ENCODE peak calls at places on chromosomes 12 and 14, in nine cellular contexts. One of them, this sample, is unnamed.
A peak's percentile ranks its signal among the peaks of the same experiment; 100 is the strongest.

GRCh38 chr14:101509730-101510371 is 51.4 kb upstream of the DIO3 start:
- DNase-seq in CD4-positive, CD25-positive, alpha-beta regulatory T cell: no peak
- DNase-seq in PC-3: no peak
- DNase-seq in naive thymus-derived CD4-positive, alpha-beta T cell: no peak
- DNase-seq in colonic mucosa: no peak
- DNase-seq in breast epithelium: no peak
- DNase-seq in cardiac fibroblast: no peak
- DNase-seq in endothelial cell of umbilical vein: no peak
- DNase-seq in body of pancreas: no peak
- DNase-seq in this sample: no peak

GRCh38 chr14:105146181-105146975 is 22.2 kb downstream of the JAG2 start:
- DNase-seq in CD4-positive, CD25-positive, alpha-beta regulatory T cell: no peak
- DNase-seq in PC-3: no peak
- DNase-seq in naive thymus-derived CD4-positive, alpha-beta T cell: peak; percentile 4
- DNase-seq in colonic mucosa: no peak
- DNase-seq in breast epithelium: no peak
- DNase-seq in cardiac fibroblast: no peak
- DNase-seq in endothelial cell of umbilical vein: no peak
- DNase-seq in body of pancreas: peak; percentile 9
- DNase-seq in this sample: no peak

GRCh38 chr12:57226588-57227314 is 2.8 kb upstream of the SHMT2 start:
- DNase-seq in CD4-positive, CD25-positive, alpha-beta regulatory T cell: no peak
- DNase-seq in PC-3: no peak
- DNase-seq in naive thymus-derived CD4-positive, alpha-beta T cell: no peak
- DNase-seq in colonic mucosa: no peak
- DNase-seq in breast epithelium: no peak
- DNase-seq in cardiac fibroblast: no peak
- DNase-seq in endothelial cell of umbilical vein: no peak
- DNase-seq in body of pancreas: no peak
- DNase-seq in this sample: no peak

GRCh38 chr12:110750784-110751461 is 8.2 kb upstream of the PPP1CC start:
- DNase-seq in CD4-positive, CD25-positive, alpha-beta regulatory T cell: no peak
- DNase-seq in PC-3: no peak
- DNase-seq in naive thymus-derived CD4-positive, alpha-beta T cell: no peak
- DNase-seq in colonic mucosa: no peak
- DNase-seq in breast epithelium: no peak
- DNase-seq in cardiac fibroblast: no peak
- DNase-seq in endothelial cell of umbilical vein: no peak
- DNase-seq in body of pancreas: no peak
- DNase-seq in this sample: no peak

GRCh38 chr12:57451233-57451778 is 3.8 kb upstream of the INHBE start:
- DNase-seq in CD4-positive, CD25-positive, alpha-beta regulatory T cell: no peak
- DNase-seq in PC-3: no peak
- DNase-seq in naive thymus-derived CD4-positive, alpha-beta T cell: no peak
- DNase-seq in colonic mucosa: no peak
- DNase-seq in breast epithelium: no peak
- DNase-seq in cardiac fibroblast: no peak
- DNase-seq in endothelial cell of umbilical vein: no peak
- DNase-seq in body of pancreas: peak; percentile 37
- DNase-seq in this sample: no peak

GRCh38 chr14:69226736-69227135 is 33.2 kb upstream of the GALNT16 start:
- DNase-seq in CD4-positive, CD25-positive, alpha-beta regulatory T cell: no peak
- DNase-seq in PC-3: no peak
- DNase-seq in naive thymus-derived CD4-positive, alpha-beta T cell: no peak
- DNase-seq in colonic mucosa: no peak
- DNase-seq in breast epithelium: no peak
- DNase-seq in cardiac fibroblast: peak; percentile 16
- DNase-seq in endothelial cell of umbilical vein: no peak
- DNase-seq in body of pancreas: no peak
- DNase-seq in this sample: no peak

GRCh38 chr12:49963976-49964815 is 2.5 kb downstream of the AQP5 start:
- DNase-seq in CD4-positive, CD25-positive, alpha-beta regulatory T cell: no peak
- DNase-seq in PC-3: no peak
- DNase-seq in naive thymus-derived CD4-positive, alpha-beta T cell: no peak
- DNase-seq in colonic mucosa: no peak
- DNase-seq in breast epithelium: no peak
- DNase-seq in cardiac fibroblast: no peak
- DNase-seq in endothelial cell of umbilical vein: no peak
- DNase-seq in body of pancreas: no peak
- DNase-seq in this sample: no peak

GRCh38 chr12:47905313-47905730 is 528 bp upstream of the VDR start:
- DNase-seq in CD4-positive, CD25-positive, alpha-beta regulatory T cell: no peak
- DNase-seq in PC-3: peak; percentile 77
- DNase-seq in naive thymus-derived CD4-positive, alpha-beta T cell: no peak
- DNase-seq in colonic mucosa: peak; percentile 83
- DNase-seq in breast epithelium: peak; percentile 70
- DNase-seq in cardiac fibroblast: no peak
- DNase-seq in endothelial cell of umbilical vein: no peak
- DNase-seq in body of pancreas: peak; percentile 88
- DNase-seq in this sample: no peak

GRCh38 chr14:64209428-64210165 is 84.6 kb downstream of the ESR2 start:
- DNase-seq in CD4-positive, CD25-positive, alpha-beta regulatory T cell: no peak
- DNase-seq in PC-3: no peak
- DNase-seq in naive thymus-derived CD4-positive, alpha-beta T cell: no peak
- DNase-seq in colonic mucosa: peak; percentile 34
- DNase-seq in breast epithelium: no peak
- DNase-seq in cardiac fibroblast: peak; percentile 21
- DNase-seq in endothelial cell of umbilical vein: no peak
- DNase-seq in body of pancreas: no peak
- DNase-seq in this sample: no peak

DNA sequence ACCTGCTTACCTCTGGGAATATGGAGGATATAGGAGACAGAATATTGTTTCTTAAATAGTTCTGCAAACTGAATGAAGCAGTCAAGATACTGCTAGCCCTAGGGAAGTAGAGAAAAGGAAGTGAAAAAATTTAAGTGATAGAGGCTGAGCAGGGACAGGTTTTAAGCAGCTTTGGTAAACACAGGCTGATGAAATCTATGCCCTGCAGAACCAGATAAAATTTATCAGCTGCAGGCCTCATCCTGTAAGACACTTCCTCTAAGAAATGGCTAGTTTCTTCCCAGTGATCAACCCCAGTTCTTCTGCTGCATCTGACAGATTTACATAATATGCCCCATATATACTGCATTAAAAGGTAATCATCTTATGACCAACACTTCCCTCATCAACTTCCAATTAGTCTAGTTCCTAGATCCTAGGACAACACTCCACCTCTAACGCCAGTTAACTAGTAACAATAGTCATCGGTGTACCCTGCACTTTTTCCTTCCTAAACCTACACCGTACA is 1.3 kb upstream of the ESYT1 start:
- DNase-seq in CD4-positive, CD25-positive, alpha-beta regulatory T cell: peak; percentile 52
- DNase-seq in PC-3: no peak
- DNase-seq in naive thymus-derived CD4-positive, alpha-beta T cell: no peak
- DNase-seq in colonic mucosa: no peak
- DNase-seq in breast epithelium: no peak
- DNase-seq in cardiac fibroblast: no peak
- DNase-seq in endothelial cell of umbilical vein: peak; percentile 26
- DNase-seq in body of pancreas: no peak
- DNase-seq in this sample: no peak
- H3K4me3 ChIP-seq in CD4-positive, CD25-positive, alpha-beta regulatory T cell: peak overlapping the region; percentile 74
- H3K4me3 ChIP-seq in PC-3: peak overlapping the region; percentile 66
- H3K4me3 ChIP-seq in naive thymus-derived CD4-positive, alpha-beta T cell: no peak overlapping the region
- H3K4me3 ChIP-seq in colonic mucosa: no peak overlapping the region
- H3K4me3 ChIP-seq in breast epithelium: peak overlapping the region; percentile 4
- H3K4me3 ChIP-seq in cardiac fibroblast: no peak overlapping the region
- H3K4me3 ChIP-seq in endothelial cell of umbilical vein: no peak overlapping the region
- H3K4me3 ChIP-seq in body of pancreas: no peak overlapping the region
- H3K4me3 ChIP-seq in this sample: peak overlapping the region; percentile 49

GRCh38 chr12:6965714-6966113 is 4.8 kb downstream of the PHB2 start:
- DNase-seq in CD4-positive, CD25-positive, alpha-beta regulatory T cell: no peak
- DNase-seq in PC-3: no peak
- DNase-seq in naive thymus-derived CD4-positive, alpha-beta T cell: no peak
- DNase-seq in colonic mucosa: no peak
- DNase-seq in breast epithelium: no peak
- DNase-seq in cardiac fibroblast: no peak
- DNase-seq in endothelial cell of umbilical vein: no peak
- DNase-seq in body of pancreas: no peak
- DNase-seq in this sample: no peak

GRCh38 chr12:6970096-6970527 is 352 bp downstream of the PHB2 start:
- DNase-seq in CD4-positive, CD25-positive, alpha-beta regulatory T cell: no peak
- DNase-seq in PC-3: no peak
- DNase-seq in naive thymus-derived CD4-positive, alpha-beta T cell: no peak
- DNase-seq in colonic mucosa: no peak
- DNase-seq in breast epithelium: no peak
- DNase-seq in cardiac fibroblast: peak; percentile 14
- DNase-seq in endothelial cell of umbilical vein: no peak
- DNase-seq in body of pancreas: peak; percentile 52
- DNase-seq in this sample: no peak

GRCh38 chr12:6966351-6966750 is 4.1 kb downstream of the PHB2 start:
- DNase-seq in CD4-positive, CD25-positive, alpha-beta regulatory T cell: no peak
- DNase-seq in PC-3: no peak
- DNase-seq in naive thymus-derived CD4-positive, alpha-beta T cell: no peak
- DNase-seq in colonic mucosa: no peak
- DNase-seq in breast epithelium: no peak
- DNase-seq in cardiac fibroblast: no peak
- DNase-seq in endothelial cell of umbilical vein: no peak
- DNase-seq in body of pancreas: no peak
- DNase-seq in this sample: no peak

GRCh38 chr12:6967548-6968100 is 2.8 kb downstream of the PHB2 start:
- DNase-seq in CD4-positive, CD25-positive, alpha-beta regulatory T cell: no peak
- DNase-seq in PC-3: no peak
- DNase-seq in naive thymus-derived CD4-positive, alpha-beta T cell: no peak
- DNase-seq in colonic mucosa: no peak
- DNase-seq in breast epithelium: no peak
- DNase-seq in cardiac fibroblast: no peak
- DNase-seq in endothelial cell of umbilical vein: no peak
- DNase-seq in body of pancreas: no peak
- DNase-seq in this sample: no peak

DNA sequence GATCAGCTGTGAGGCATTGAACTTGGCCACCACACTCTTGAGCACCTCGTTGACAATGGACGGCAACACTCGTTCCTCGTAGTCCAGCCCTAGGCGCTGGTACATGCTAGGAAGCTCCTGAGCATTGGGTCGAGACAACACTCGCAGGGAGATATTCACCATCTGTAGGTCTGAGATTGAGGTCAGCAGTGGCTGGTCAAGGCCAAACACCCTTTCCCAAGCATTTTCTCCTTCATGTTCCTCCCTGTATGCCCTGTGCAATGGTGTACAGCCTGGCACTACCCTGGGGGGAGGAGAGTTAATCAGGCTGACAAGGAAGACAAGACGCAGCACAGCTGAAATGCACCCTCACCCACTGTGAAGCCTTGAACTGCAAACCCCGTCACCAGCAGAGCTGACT is 2.0 kb downstream of the PHB2 start:
- DNase-seq in CD4-positive, CD25-positive, alpha-beta regulatory T cell: no peak
- DNase-seq in PC-3: no peak
- DNase-seq in naive thymus-derived CD4-positive, alpha-beta T cell: no peak
- DNase-seq in colonic mucosa: no peak
- DNase-seq in breast epithelium: no peak
- DNase-seq in cardiac fibroblast: no peak
- DNase-seq in endothelial cell of umbilical vein: no peak
- DNase-seq in body of pancreas: no peak
- DNase-seq in this sample: no peak
- H3K4me3 ChIP-seq in CD4-positive, CD25-positive, alpha-beta regulatory T cell: peak overlapping the region; percentile 64
- H3K4me3 ChIP-seq in PC-3: peak overlapping the region; percentile 98
- H3K4me3 ChIP-seq in naive thymus-derived CD4-positive, alpha-beta T cell: no peak overlapping the region
- H3K4me3 ChIP-seq in colonic mucosa: no peak overlapping the region
- H3K4me3 ChIP-seq in breast epithelium: no peak overlapping the region
- H3K4me3 ChIP-seq in cardiac fibroblast: no peak overlapping the region
- H3K4me3 ChIP-seq in endothelial cell of umbilical vein: no peak overlapping the region
- H3K4me3 ChIP-seq in body of pancreas: no peak overlapping the region
- H3K4me3 ChIP-seq in this sample: no peak overlapping the region

DNA sequence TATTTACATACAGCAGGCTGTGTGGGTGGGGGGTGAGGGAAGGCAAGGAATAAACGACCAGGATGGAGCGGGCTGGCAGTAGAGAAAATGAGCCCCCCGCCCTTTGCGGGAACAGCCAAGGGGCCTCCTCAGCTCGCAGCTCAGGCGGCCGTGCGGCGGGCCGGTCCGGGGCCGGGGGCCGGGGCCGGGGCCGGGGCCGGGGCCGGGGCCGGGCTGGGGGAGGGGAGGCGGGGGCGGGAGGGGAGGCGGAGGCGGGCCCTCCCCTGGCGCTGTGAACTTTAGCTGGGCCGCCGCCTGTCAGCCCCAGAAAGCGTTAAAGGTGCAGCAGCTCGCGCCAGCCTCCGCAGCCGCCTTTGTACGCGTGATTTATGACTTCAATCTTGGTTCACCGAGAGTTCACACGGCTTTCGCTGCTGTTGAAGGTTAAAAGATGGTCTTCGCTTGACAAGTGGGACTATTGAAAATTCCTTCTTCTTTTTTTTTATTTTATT is 28.8 kb downstream of the HOXC4 start:
- DNase-seq in CD4-positive, CD25-positive, alpha-beta regulatory T cell: peak; percentile 56
- DNase-seq in PC-3: no peak
- DNase-seq in naive thymus-derived CD4-positive, alpha-beta T cell: peak; percentile 61
- DNase-seq in colonic mucosa: peak; percentile 19
- DNase-seq in breast epithelium: no peak
- DNase-seq in cardiac fibroblast: no peak
- DNase-seq in endothelial cell of umbilical vein: no peak
- DNase-seq in body of pancreas: no peak
- DNase-seq in this sample: no peak
- H3K4me3 ChIP-seq in CD4-positive, CD25-positive, alpha-beta regulatory T cell: peak overlapping the region; percentile 53
- H3K4me3 ChIP-seq in PC-3: no peak overlapping the region
- H3K4me3 ChIP-seq in naive thymus-derived CD4-positive, alpha-beta T cell: peak overlapping the region; percentile 50
- H3K4me3 ChIP-seq in colonic mucosa: no peak overlapping the region
- H3K4me3 ChIP-seq in breast epithelium: peak overlapping the region; percentile 38
- H3K4me3 ChIP-seq in cardiac fibroblast: no peak overlapping the region
- H3K4me3 ChIP-seq in endothelial cell of umbilical vein: no peak overlapping the region
- H3K4me3 ChIP-seq in body of pancreas: no peak overlapping the region
- H3K4me3 ChIP-seq in this sample: no peak overlapping the region

DNA sequence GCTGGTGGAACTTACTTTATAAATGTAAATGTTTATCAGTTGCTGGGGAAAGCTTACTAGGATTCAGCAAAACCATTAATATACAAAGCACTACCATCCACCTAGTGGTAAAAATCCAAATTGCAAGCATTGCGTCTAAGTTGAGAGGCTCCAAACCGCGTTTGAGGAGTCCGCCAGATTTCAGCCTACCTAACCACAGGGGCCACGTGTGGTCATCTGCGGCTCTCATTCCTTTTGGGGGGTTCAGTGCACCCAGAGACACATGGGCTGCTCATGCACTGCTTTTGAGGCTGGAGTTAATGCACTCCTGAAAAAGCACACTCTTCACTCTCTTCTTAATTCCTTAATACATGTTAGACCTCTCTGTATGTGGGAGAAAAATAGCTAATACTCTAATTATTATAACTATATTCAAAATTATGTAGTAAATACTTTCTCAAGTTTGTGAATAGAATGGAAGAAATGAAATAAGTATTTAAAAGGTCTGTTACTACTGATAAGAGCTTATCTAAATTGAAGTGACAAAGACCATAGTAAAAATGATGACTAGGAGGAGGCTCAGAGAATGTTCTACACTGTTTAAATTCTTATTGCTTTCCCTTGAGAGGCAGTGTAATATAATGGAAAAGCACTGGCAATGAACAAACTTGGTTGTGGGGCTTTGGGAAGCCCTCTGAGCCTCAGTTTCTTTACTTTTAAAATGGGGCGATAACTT is 41.4 kb upstream of the MANSC4 start:
- DNase-seq in CD4-positive, CD25-positive, alpha-beta regulatory T cell: peak; percentile 83
- DNase-seq in PC-3: peak; percentile 99
- DNase-seq in naive thymus-derived CD4-positive, alpha-beta T cell: no peak
- DNase-seq in colonic mucosa: peak; percentile 68
- DNase-seq in breast epithelium: no peak
- DNase-seq in cardiac fibroblast: peak; percentile 93
- DNase-seq in endothelial cell of umbilical vein: peak; percentile 89
- DNase-seq in body of pancreas: peak; percentile 59
- DNase-seq in this sample: peak; percentile 44
- H3K4me3 ChIP-seq in CD4-positive, CD25-positive, alpha-beta regulatory T cell: peak overlapping the region; percentile 82
- H3K4me3 ChIP-seq in PC-3: peak overlapping the region; percentile 57
- H3K4me3 ChIP-seq in naive thymus-derived CD4-positive, alpha-beta T cell: no peak overlapping the region
- H3K4me3 ChIP-seq in colonic mucosa: no peak overlapping the region
- H3K4me3 ChIP-seq in breast epithelium: no peak overlapping the region
- H3K4me3 ChIP-seq in cardiac fibroblast: no peak overlapping the region
- H3K4me3 ChIP-seq in endothelial cell of umbilical vein: peak overlapping the region; percentile 6
- H3K4me3 ChIP-seq in body of pancreas: no peak overlapping the region
- H3K4me3 ChIP-seq in this sample: no peak overlapping the region

This sample was measured in LNCaP clone FGC.